ENCODE peak calls at places on chromosomes 13 and 19, in four cellular contexts. U, J, R and O are unnamed samples.

GRCh38 chr19:4633140-4633967 is 6.0 kb upstream of the TNFAIP8L1 start:
- DNase-seq in U (peak), J (peak), R (peak), O (peak)

GRCh38 chr13:43804461-43805070 is 17.8 kb upstream of the ENOX1 start:
- DNase-seq in U (peak), J (peak), R (no peak), O (peak)

GRCh38 chr19:53908106-53908932 is 759 bp upstream of the CACNG7 start:
- DNase-seq in U (peak), J (peak), R (no peak), O (peak)

GRCh38 chr13:28558126-28558525 is 63.2 kb upstream of the FLT1 start:
- DNase-seq in U (peak), J (peak), R (peak), O (no peak)

GRCh38 chr13:63433546-63434150 is 2018.0 kb upstream of the PCDH20 start:
- DNase-seq in U (peak), J (no peak), R (no peak), O (no peak)

GRCh38 chr13:96792188-96792587 is 202.1 kb downstream of the OXGR1 start:
- DNase-seq in U (no peak), J (no peak), R (no peak), O (no peak)

GRCh38 chr13:29767006-29767405 is 83.4 kb downstream of the UBL3 start:
- DNase-seq in U (no peak), J (peak), R (no peak), O (no peak)

GRCh38 chr13:39038569-39038898 is 278 bp downstream of the NHLRC3 start:
- DNase-seq in U (no peak), J (peak), R (no peak), O (no peak)

GRCh38 chr19:8392017-8392591 is 1.9 kb downstream of the RAB11B start:
- DNase-seq in U (no peak), J (peak), R (no peak), O (no peak)

GRCh38 chr13:95948646-95949045 is 104.6 kb downstream of the UGGT2 start:
- DNase-seq in U (peak), J (peak), R (no peak), O (no peak)

GRCh38 chr13:19090495-19090894 is 91.1 kb downstream of the TUBA3C start:
- DNase-seq in U (no peak), J (no peak), R (no peak), O (no peak)

GRCh38 chr13:34762312-34762711 is 179.8 kb upstream of the NBEA start:
- DNase-seq in U (peak), J (peak), R (no peak), O (no peak)

GRCh38 chr19:13825489-13826475 is 30.5 kb downstream of the ZSWIM4 start:
- DNase-seq in U (no peak), J (peak), R (no peak), O (peak)

GRCh38 chr13:33871207-33872004 is 53.5 kb downstream of the RFC3 start:
- DNase-seq in U (no peak), J (no peak), R (no peak), O (no peak)

GRCh38 chr13:39016789-39017188 is 21.1 kb downstream of the PROSER1 start:
- DNase-seq in U (peak), J (peak), R (no peak), O (peak)

GRCh38 chr19:43527860-43528622 is 1.0 kb upstream of the ETHE1 start:
- DNase-seq in U (no peak), J (peak), R (no peak), O (no peak)

GRCh38 chr19:30423481-30423880 is 51.3 kb downstream of the ZNF536 start:
- DNase-seq in U (no peak), J (no peak), R (no peak), O (no peak)

GRCh38 chr13:63902141-63902540 is 2486.5 kb upstream of the PCDH20 start:
- DNase-seq in U (no peak), J (no peak), R (no peak), O (no peak)

GRCh38 chr19:57171551-57172081 is 4.3 kb upstream of the DUXA start:
- DNase-seq in U (peak), J (peak), R (no peak), O (peak)

GRCh38 chr13:92805766-92806165 is 420.8 kb upstream of the GPC6 start:
- DNase-seq in U (no peak), J (no peak), R (no peak), O (no peak)
- H3K4me3 ChIP-seq in U (peak), J (peak), R (no peak), O (no peak)

DNA sequence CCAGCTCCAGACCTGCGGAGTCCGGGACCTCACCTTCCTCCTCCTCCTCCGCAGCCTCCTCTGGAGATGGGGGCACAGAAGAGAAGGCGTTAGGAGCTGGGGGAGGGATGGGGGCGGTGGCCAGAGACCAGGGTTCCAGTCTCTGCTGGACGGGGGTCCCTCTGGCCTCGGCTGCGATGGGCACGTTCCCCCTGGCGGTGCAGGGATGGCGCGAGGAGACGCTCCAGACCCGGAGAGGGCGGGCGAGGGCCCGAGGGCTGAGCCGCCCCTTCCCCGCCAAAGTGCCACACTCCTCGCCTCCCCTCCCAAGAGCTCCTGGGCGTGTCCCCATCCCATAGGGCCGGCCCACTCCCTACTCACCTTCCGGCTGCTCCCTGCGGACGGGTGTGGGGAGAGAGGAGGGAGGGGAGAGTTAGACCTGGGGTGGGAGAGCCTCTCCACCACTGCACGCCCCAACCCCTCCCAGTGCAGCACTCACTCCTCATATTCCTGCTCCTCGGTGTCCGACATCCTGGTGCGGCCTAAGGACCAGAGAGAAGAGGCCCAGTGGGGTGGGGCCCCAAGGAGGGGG is 2.3 kb downstream of the TNNT1 start:
- DNase-seq in U (no peak), J (no peak), R (no peak), O (peak)
- H3K4me3 ChIP-seq in U (no peak), J (no peak), R (no peak), O (peak)

DNA sequence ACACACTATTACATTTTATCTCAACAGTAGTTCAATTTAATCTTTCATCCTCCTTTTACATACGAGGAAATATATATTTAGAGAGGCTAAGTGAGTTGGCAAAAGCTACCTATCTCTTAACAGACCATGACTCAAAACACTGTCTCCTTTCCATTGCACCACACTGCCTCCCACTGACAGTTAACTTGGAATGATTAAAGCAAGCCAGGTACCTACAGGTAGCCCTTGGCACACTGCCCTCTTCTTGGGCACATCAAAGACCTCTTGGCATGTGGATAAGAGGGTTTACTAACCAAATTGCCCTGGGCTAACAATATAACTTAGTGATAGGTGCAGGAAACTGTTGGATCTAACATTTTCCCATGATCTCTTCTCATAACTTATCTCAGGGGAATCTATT is 1.9 kb downstream of the ABHD13 start:
- DNase-seq in U (no peak), J (no peak), R (no peak), O (no peak)
- H3K4me3 ChIP-seq in U (no peak), J (no peak), R (no peak), O (no peak)

GRCh38 chr19:42088471-42089190 is 12.7 kb downstream of the ZNF574 start:
- DNase-seq in U (peak), J (peak), R (no peak), O (peak)
- H3K4me3 ChIP-seq in U (no peak), J (no peak), R (no peak), O (no peak)